ENCODE peak calls at places on chromosome 15, in five cellular contexts. T is HepG2, Y is GM23338, O is K562, G is GM12878. P is an unnamed sample.

GRCh38 chr15:67382723-67383122 is 128.1 kb downstream of the IQCH start:
- DNase-seq in G (no peak), Y (no peak), O (no peak), T (no peak), P (no peak)

GRCh38 chr15:74835312-74835823 is 7.6 kb downstream of the ULK3 start:
- DNase-seq in O (peak), Y (peak), G (no peak), T (peak), P (peak)

GRCh38 chr15:101597360-101597928 is 54.7 kb downstream of the TM2D3 start:
- DNase-seq in T (no peak), O (no peak), Y (no peak), G (no peak), P (no peak)

GRCh38 chr15:31267161-31268107 is 59.2 kb upstream of the KLF13 start:
- DNase-seq in Y (no peak), T (no peak), G (no peak), O (no peak), P (no peak)

GRCh38 chr15:24956131-24956838 is 1.5 kb downstream of the SNRPN start:
- DNase-seq in G (peak), O (no peak), T (peak), Y (peak), P (peak)

GRCh38 chr15:44550256-44550655 is 13.3 kb downstream of the EIF3J start:
- DNase-seq in Y (no peak), O (no peak), G (no peak), T (no peak), P (peak)

GRCh38 chr15:29913528-29914135 is 91.4 kb upstream of the TJP1 start:
- DNase-seq in Y (no peak), T (no peak), G (no peak), O (no peak), P (no peak)

GRCh38 chr15:83858820-83859505 is 205.0 kb downstream of the ADAMTSL3 start:
- DNase-seq in O (no peak), T (no peak), G (no peak), Y (no peak), P (no peak)

GRCh38 chr15:69299451-69300128 is 878 bp downstream of the PAQR5 start:
- DNase-seq in T (no peak), Y (peak), G (no peak), O (no peak), P (peak)
- TF ChIP-seq JUNB in T (no peak), Y (no peak), G (no peak), O (no peak), P (no peak)

GRCh38 chr15:56817266-56817665 is 84.0 kb upstream of the ZNF280D start:
- DNase-seq in O (no peak), T (no peak), Y (peak), G (no peak), P (peak)

GRCh38 chr15:56814429-56814828 is 81.1 kb upstream of the ZNF280D start:
- DNase-seq in Y (no peak), G (no peak), O (no peak), T (no peak), P (no peak)

GRCh38 chr15:56815247-56815646 is 81.9 kb upstream of the ZNF280D start:
- DNase-seq in T (no peak), Y (no peak), O (no peak), G (no peak), P (no peak)

GRCh38 chr15:56820333-56820732 is 87.0 kb upstream of the ZNF280D start:
- DNase-seq in G (no peak), T (no peak), Y (no peak), O (no peak), P (no peak)

GRCh38 chr15:56817690-56818089 is 84.4 kb upstream of the ZNF280D start:
- DNase-seq in T (no peak), O (no peak), Y (no peak), G (no peak), P (no peak)
- TF ChIP-seq JUNB in T (no peak), O (no peak), Y (no peak), G (no peak), P (no peak)

GRCh38 chr15:48499978-48500377 is 145.5 kb downstream of the FBN1 start:
- DNase-seq in O (no peak), G (no peak), Y (no peak), T (no peak), P (no peak)

GRCh38 chr15:48493084-48493762 is 152.3 kb downstream of the FBN1 start:
- DNase-seq in Y (no peak), G (no peak), T (no peak), O (no peak), P (no peak)

GRCh38 chr15:48498828-48499227 is 146.7 kb downstream of the FBN1 start:
- DNase-seq in O (no peak), G (no peak), Y (no peak), T (no peak), P (no peak)

GRCh38 chr15:48493763-48494225 is 151.7 kb downstream of the FBN1 start:
- DNase-seq in G (no peak), T (no peak), Y (no peak), O (no peak), P (no peak)

GRCh38 chr15:48494646-48495045 is 150.9 kb downstream of the FBN1 start:
- DNase-seq in T (no peak), G (no peak), Y (no peak), O (no peak), P (no peak)
- TF ChIP-seq JUNB in T (no peak), G (no peak), Y (no peak), O (no peak), P (no peak)

GRCh38 chr15:65642588-65642987 is 20.9 kb downstream of the SLC24A1 start:
- DNase-seq in O (no peak), G (no peak), Y (no peak), T (no peak), P (no peak)

GRCh38 chr15:65644282-65644681 is 22.5 kb downstream of the SLC24A1 start:
- DNase-seq in Y (no peak), G (no peak), T (no peak), O (no peak), P (no peak)

GRCh38 chr15:65645392-65645791 is 23.7 kb downstream of the SLC24A1 start:
- DNase-seq in O (no peak), T (no peak), Y (no peak), G (no peak), P (no peak)

GRCh38 chr15:65650312-65651041 is 28.7 kb downstream of the SLC24A1 start:
- DNase-seq in O (no peak), G (no peak), Y (no peak), T (no peak), P (no peak)

GRCh38 chr15:65646486-65646885 is 24.7 kb downstream of the SLC24A1 start:
- DNase-seq in O (no peak), Y (no peak), T (no peak), G (no peak), P (no peak)
- TF ChIP-seq JUNB in O (no peak), Y (no peak), T (no peak), G (no peak), P (no peak)

DNA sequence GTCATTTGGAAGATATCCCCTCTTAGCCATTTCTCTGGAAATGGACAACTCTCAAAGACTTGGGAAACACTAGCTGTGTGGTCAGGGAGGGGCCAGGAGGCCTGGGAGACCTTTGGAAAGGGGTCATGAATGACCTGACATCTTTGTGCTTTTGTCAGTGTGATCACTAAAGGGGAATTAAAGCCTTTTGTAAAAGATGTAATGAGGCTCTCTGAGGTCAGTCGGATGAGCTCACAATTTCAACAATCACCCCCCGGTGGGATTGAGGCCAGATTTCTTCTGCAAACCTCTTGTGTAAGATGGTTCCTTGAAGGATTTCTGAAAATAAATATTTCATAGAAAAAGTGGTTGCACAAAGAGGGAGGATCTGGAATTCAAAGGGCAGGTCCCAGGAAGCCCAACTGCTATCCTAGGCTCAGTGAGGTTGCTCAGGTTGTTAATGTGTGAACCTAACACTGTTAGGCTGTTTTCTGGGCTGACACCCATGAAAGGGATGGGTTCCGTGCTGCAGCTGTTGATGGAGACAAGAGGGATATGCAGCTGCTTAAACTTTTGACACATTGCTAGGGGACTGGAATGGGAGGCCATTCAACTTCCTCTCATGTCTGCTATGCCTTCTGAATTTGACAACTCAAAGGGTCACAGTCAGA is 198.2 kb upstream of the NR2E3 start:
- DNase-seq in G (no peak), T (no peak), Y (no peak), O (no peak), P (no peak)
- TF ChIP-seq JUNB in G (no peak), T (no peak), Y (no peak), O (no peak), P (no peak)

GRCh38 chr15:81213982-81214381 is 17.3 kb downstream of the IL16 start:
- DNase-seq in Y (no peak), O (no peak), T (no peak), G (no peak), P (no peak)
- TF ChIP-seq JUNB in Y (no peak), O (no peak), T (no peak), G (no peak), P (no peak)

DNA sequence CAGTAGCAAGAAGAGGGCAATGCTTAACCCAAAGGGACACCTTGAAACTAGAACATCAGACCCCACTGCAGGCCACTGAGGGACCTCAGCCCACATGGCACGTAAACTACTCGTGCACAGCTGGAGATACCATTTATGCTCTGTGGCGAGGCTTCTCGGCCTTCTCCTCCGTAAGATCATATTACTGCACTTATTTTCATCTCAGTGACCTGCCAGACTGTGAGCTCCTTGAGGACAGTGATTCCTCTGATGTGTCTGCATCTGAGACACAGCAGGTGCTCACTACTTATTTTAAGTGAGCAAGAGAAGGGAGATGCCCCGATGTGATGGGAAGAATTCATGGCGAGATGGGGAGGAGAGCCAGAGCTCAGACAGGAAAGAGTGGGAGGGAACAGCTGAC is 137.6 kb downstream of the RPLP1 start:
- DNase-seq in G (no peak), O (no peak), T (no peak), Y (no peak), P (no peak)
- TF ChIP-seq JUNB in G (no peak), O (no peak), T (no peak), Y (no peak), P (no peak)

GRCh38 chr15:36724901-36725300 is 145.5 kb downstream of the CDIN1 start:
- DNase-seq in G (no peak), T (no peak), Y (no peak), O (no peak), P (no peak)
- TF ChIP-seq JUNB in G (no peak), T (no peak), Y (no peak), O (no peak), P (no peak)

GRCh38 chr15:38528279-38528678 is 36.3 kb downstream of the RASGRP1 start:
- DNase-seq in T (no peak), G (no peak), O (no peak), Y (no peak), P (no peak)
- TF ChIP-seq JUNB in T (no peak), G (no peak), O (no peak), Y (no peak), P (no peak)

GRCh38 chr15:91468861-91469260 is 368.8 kb downstream of the SV2B start:
- DNase-seq in G (no peak), T (no peak), O (no peak), Y (no peak), P (no peak)
- TF ChIP-seq JUNB in G (no peak), T (no peak), O (no peak), Y (no peak), P (no peak)

P was measured in A549.